ENCODE peak calls at places on chromosomes 7 and 10, in eight cellular contexts. M is HCT116, Q is fibroblast of lung, K is IMR-90, R is cardiac muscle cell, X is PC-3, N is brain microvascular endothelial cell, B is PC-9. C is an unnamed sample.

GRCh38 chr7:24668922-24669635 is 88.2 kb downstream of the GSDME start:
- DNase-seq in B (no peak), R (peak; percentile 25), X (peak; percentile 43), N (no peak), K (peak; percentile 38), Q (peak; percentile 29), M (no peak), C (no peak)

GRCh38 chr7:52689912-52690311 is 345.5 kb upstream of the POM121L12 start:
- DNase-seq in X (peak; percentile 33), K (no peak), B (no peak), M (no peak), Q (peak; percentile 13), R (no peak), N (no peak), C (no peak)

GRCh38 chr10:119468542-119469324 is 73.8 kb downstream of the RGS10 start:
- DNase-seq in M (no peak), K (no peak), X (no peak), B (no peak), N (no peak), R (no peak), Q (no peak), C (no peak)

GRCh38 chr7:51786284-51786683 is 469.7 kb upstream of the COBL start:
- DNase-seq in B (no peak), N (no peak), R (no peak), Q (no peak), X (no peak), K (no peak), M (no peak), C (no peak)

GRCh38 chr7:64885520-64886240 is 17.4 kb upstream of the ZNF273 start:
- DNase-seq in N (no peak), R (no peak), X (no peak), Q (no peak), K (no peak), B (no peak), M (no peak), C (no peak)

GRCh38 chr7:68688416-68689086 is 909.7 kb upstream of the AUTS2 start:
- DNase-seq in X (no peak), R (no peak), K (no peak), N (no peak), B (no peak), Q (peak; percentile 44), M (no peak), C (no peak)

GRCh38 chr10:71779641-71780040 is 6.3 kb upstream of the VSIR start:
- DNase-seq in M (no peak), N (no peak), R (no peak), X (no peak), K (no peak), B (no peak), Q (no peak), C (no peak)

GRCh38 chr7:91348686-91349085 is 84.5 kb downstream of the FZD1 start:
- DNase-seq in K (peak; percentile 4), B (no peak), N (peak; percentile 54), X (no peak), Q (peak; percentile 47), R (peak; percentile 9), M (no peak), C (no peak)

GRCh38 chr7:144565586-144565985 is 162.1 kb upstream of the NOBOX start:
- DNase-seq in Q (no peak), K (no peak), N (no peak), X (no peak), R (no peak), B (no peak), M (no peak), C (no peak)

GRCh38 chr10:130558778-130559177 is 422.6 kb downstream of the GLRX3 start:
- DNase-seq in X (no peak), N (no peak), Q (no peak), B (no peak), K (no peak), M (no peak), R (no peak), C (no peak)

GRCh38 chr7:106041140-106041717 is 70.9 kb downstream of the SYPL1 start:
- DNase-seq in B (peak; percentile 48), R (peak; percentile 65), K (peak; percentile 29), N (peak; percentile 50), X (peak; percentile 79), Q (peak; percentile 34), M (peak; percentile 47), C (no peak)

GRCh38 chr10:129544205-129545202 is 77.5 kb downstream of the MGMT start:
- DNase-seq in X (no peak), R (no peak), K (no peak), B (no peak), N (no peak), M (no peak), Q (no peak), C (no peak)

GRCh38 chr7:101989101-101989500 is 171.7 kb downstream of the CUX1 start:
- DNase-seq in K (no peak), Q (no peak), X (no peak), N (no peak), R (no peak), B (no peak), M (no peak), C (no peak)

GRCh38 chr10:31947144-31947926 is 18.7 kb upstream of the ARHGAP12 start:
- DNase-seq in B (peak; percentile 46), K (peak; percentile 95), M (peak; percentile 79), X (peak; percentile 86), R (no peak), N (peak; percentile 72), Q (peak; percentile 91), C (peak; percentile 88)

GRCh38 chr10:121322776-121323175 is 275.5 kb downstream of the FGFR2 start:
- DNase-seq in Q (no peak), M (no peak), N (no peak), X (no peak), R (no peak), B (no peak), K (no peak), C (no peak)

GRCh38 chr10:810351-810846 is 120.9 kb upstream of the DIP2C start:
- DNase-seq in R (peak; percentile 88), X (no peak), K (peak; percentile 49), M (no peak), B (no peak), Q (no peak), N (no peak), C (no peak)

GRCh38 chr10:108583827-108584226 is 1339.5 kb downstream of the XPNPEP1 start:
- DNase-seq in B (no peak), K (no peak), M (no peak), N (no peak), R (no peak), X (no peak), Q (no peak), C (no peak)

GRCh38 chr10:62851449-62851848 is 35.3 kb upstream of the EGR2 start:
- DNase-seq in N (no peak), Q (no peak), M (peak; percentile 12), R (no peak), K (peak; percentile 1), X (peak; percentile 86), B (no peak), C (no peak)

GRCh38 chr7:5417106-5418071 is 6.2 kb downstream of the TNRC18 start:
- DNase-seq in M (no peak), N (no peak), R (peak; percentile 22), X (peak; percentile 40), B (peak; percentile 39), Q (peak; percentile 39), K (peak; percentile 54), C (no peak)

GRCh38 chr10:95266674-95267095 is 24.1 kb downstream of the PDLIM1 start:
- DNase-seq in B (no peak), N (peak; percentile 83), R (no peak), X (peak; percentile 55), Q (peak; percentile 96), K (peak; percentile 88), M (peak; percentile 71), C (no peak)

GRCh38 chr7:111429781-111430180 is 132.5 kb downstream of the IMMP2L start:
- DNase-seq in R (no peak), X (no peak), K (peak; percentile 28), M (no peak), B (no peak), N (no peak), Q (no peak), C (no peak)

GRCh38 chr10:34635111-34635510 is 180.0 kb downstream of the PARD3 start:
- DNase-seq in Q (no peak), B (no peak), M (no peak), X (no peak), K (no peak), R (no peak), N (no peak), C (no peak)
- H3K27ac ChIP-seq in Q (no peak overlapping the region), B (no peak overlapping the region), M (no peak overlapping the region), X (no peak overlapping the region), K (no peak overlapping the region), R (no peak overlapping the region), N (no peak overlapping the region), C (no peak overlapping the region)

DNA sequence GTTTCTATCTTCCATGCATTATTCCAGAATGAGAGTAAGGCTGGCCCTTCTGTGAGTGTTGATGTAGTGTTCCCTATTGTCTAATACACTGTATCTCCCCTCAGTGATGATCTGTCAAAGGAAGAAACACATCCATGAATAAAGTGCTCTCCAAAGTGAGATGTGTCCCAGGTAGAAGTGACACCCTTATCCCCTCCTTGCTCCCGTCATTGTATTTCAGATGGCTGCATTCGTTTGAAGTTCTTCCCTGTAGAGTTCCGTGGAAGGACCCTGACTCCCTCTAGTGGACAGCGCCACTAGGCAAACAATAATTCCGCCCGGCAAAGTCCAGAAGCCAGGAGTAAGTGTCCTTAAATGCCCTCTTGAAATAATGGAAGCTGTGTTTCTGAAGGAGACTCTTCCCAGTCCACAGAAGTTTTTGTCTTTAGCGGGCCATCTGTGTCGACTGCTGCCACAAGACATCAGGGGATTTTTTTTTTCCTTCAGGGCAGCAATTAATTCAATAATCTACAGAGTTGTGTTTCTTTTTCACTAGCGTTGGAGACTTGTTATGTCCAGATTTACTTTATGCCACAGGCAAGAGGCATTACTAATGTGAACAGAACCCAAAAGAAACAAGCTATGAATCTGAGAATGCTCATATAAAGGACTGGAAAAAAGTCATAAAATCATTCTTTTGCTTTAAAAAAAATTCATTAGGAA is 64.6 kb downstream of the THNSL1 start:
- DNase-seq in R (peak; percentile 91), M (peak; percentile 79), N (peak; percentile 77), X (peak; percentile 83), B (peak; percentile 79), Q (peak; percentile 79), K (peak; percentile 83), C (peak; percentile 59)
- H3K27ac ChIP-seq in R (no peak overlapping the region), M (no peak overlapping the region), N (no peak overlapping the region), X (no peak overlapping the region), B (no peak overlapping the region), Q (no peak overlapping the region), K (no peak overlapping the region), C (no peak overlapping the region)

GRCh38 chr7:30468041-30468440 is 10.5 kb downstream of the NOD1 start:
- DNase-seq in Q (no peak), R (no peak), X (no peak), B (no peak), M (no peak), N (no peak), K (no peak), C (no peak)
- H3K27ac ChIP-seq in Q (no peak overlapping the region), R (no peak overlapping the region), X (no peak overlapping the region), B (no peak overlapping the region), M (no peak overlapping the region), N (no peak overlapping the region), K (no peak overlapping the region), C (no peak overlapping the region)

GRCh38 chr10:76285012-76285411 is 853.6 kb downstream of the LRMDA start:
- DNase-seq in K (peak; percentile 88), R (no peak), N (peak; percentile 66), B (no peak), X (peak; percentile 89), Q (peak; percentile 93), M (no peak), C (peak; percentile 45)
- H3K27ac ChIP-seq in K (no peak overlapping the region), R (no peak overlapping the region), N (no peak overlapping the region), B (no peak overlapping the region), X (no peak overlapping the region), Q (peak overlapping the region; percentile 28), M (no peak overlapping the region), C (no peak overlapping the region)